ENCODE peak calls at places on chromosome 18, in five cellular contexts. F, A, E, R and L are unnamed samples. For H3K9me3, the result is how much of the 10 kb centered on the place peaks cover.

GRCh38 chr18:12442946-12443345 is 35.2 kb downstream of the PRELID3A start:
- DNase-seq in E (no peak), A (no peak), R (no peak), F (no peak), L (no peak)

GRCh38 chr18:54679318-54680149 is 88.5 kb downstream of the DYNAP start:
- DNase-seq in A (no peak), E (peak), F (no peak), R (no peak), L (peak)

GRCh38 chr18:63440219-63440618 is 17.9 kb upstream of the VPS4B start:
- DNase-seq in E (no peak), A (no peak), F (peak), R (no peak), L (no peak)

GRCh38 chr18:36627616-36628015 is 201.2 kb downstream of the TPGS2 start:
- DNase-seq in E (no peak), F (no peak), R (no peak), A (no peak), L (no peak)

GRCh38 chr18:55768255-55768654 is 180.3 kb upstream of the TCF4 start:
- DNase-seq in A (no peak), R (peak), F (no peak), E (no peak), L (no peak)

GRCh38 chr18:46718501-46719341 is 38.1 kb downstream of the ST8SIA5 start:
- DNase-seq in F (no peak), E (peak), R (no peak), A (no peak), L (no peak)

GRCh38 chr18:60130289-60130688 is 230.5 kb downstream of the PMAIP1 start:
- DNase-seq in A (no peak), E (no peak), F (no peak), R (no peak), L (no peak)

GRCh38 chr18:61606068-61606660 is 272.9 kb downstream of the CDH20 start:
- DNase-seq in F (peak), A (peak), R (peak), E (peak), L (peak)

GRCh38 chr18:52427521-52428175 is 87.7 kb downstream of the DCC start:
- DNase-seq in R (no peak), F (no peak), A (no peak), E (no peak), L (no peak)

GRCh38 chr18:36338420-36338933 is 41.0 kb downstream of the FHOD3 start:
- DNase-seq in F (peak), A (no peak), E (no peak), R (peak), L (no peak)

GRCh38 chr18:3251249-3251962 is 3.8 kb downstream of the MYL12A start:
- DNase-seq in E (no peak), R (no peak), F (no peak), A (no peak), L (peak)

GRCh38 chr18:12922266-12922665 is 25.5 kb upstream of the SEH1L start:
- DNase-seq in F (no peak), R (no peak), A (no peak), E (no peak), L (no peak)

GRCh38 chr18:36309436-36310391 is 12.2 kb downstream of the FHOD3 start:
- DNase-seq in F (no peak), R (peak), A (peak), E (peak), L (no peak)

GRCh38 chr18:58596265-58596681 is 32.6 kb downstream of the ALPK2 start:
- DNase-seq in E (no peak), A (peak), R (no peak), F (peak), L (peak)

GRCh38 chr18:80086281-80086680 is 22.8 kb upstream of the ADNP2 start:
- DNase-seq in F (no peak), A (no peak), R (no peak), E (no peak), L (no peak)
- H3K9me3 ChIP-seq in F (under half), A (under half), R (under half), E (under half), L (under half)

GRCh38 chr18:6648581-6648980 is 80.9 kb upstream of the ARHGAP28 start:
- DNase-seq in R (no peak), F (no peak), E (peak), A (no peak), L (no peak)
- H3K9me3 ChIP-seq in R (under half), F (under half), E (under half), A (under half), L (under half)

DNA sequence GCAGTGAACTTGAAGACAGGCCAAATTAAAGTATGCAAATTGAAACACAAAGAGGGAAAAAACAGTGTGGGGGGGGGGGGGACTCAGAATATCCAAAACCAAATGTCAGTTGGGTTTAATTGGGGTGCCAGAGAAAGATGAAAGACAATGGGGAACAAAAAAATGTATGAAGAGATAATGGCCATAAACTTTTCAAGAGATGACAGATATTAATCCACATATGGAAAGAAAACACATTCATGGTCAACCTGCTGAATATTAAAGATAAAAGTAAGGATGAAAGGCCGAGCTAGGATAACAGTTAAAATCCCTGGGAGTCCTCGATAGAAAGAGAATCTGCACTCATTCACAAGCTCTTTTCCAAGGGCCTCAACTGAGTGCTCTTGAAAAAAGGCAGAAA is 26.6 kb downstream of the SMAD2 start:
- DNase-seq in R (no peak), F (no peak), A (no peak), E (no peak), L (no peak)
- H3K9me3 ChIP-seq in R (under half), F (under half), A (under half), E (under half), L (under half)

GRCh38 chr18:72444756-72445155 is 99.4 kb downstream of the CBLN2 start:
- DNase-seq in R (peak), F (no peak), E (no peak), A (no peak), L (no peak)
- H3K9me3 ChIP-seq in R (under half), F (under half), E (under half), A (under half), L (under half)

GRCh38 chr18:71105994-71106546 is 817.2 kb downstream of the SOCS6 start:
- DNase-seq in E (no peak), F (no peak), R (no peak), A (no peak), L (no peak)

GRCh38 chr18:71105078-71105819 is 816.4 kb downstream of the SOCS6 start:
- DNase-seq in F (no peak), A (no peak), E (peak), R (no peak), L (peak)

GRCh38 chr18:71107220-71107619 is 818.4 kb downstream of the SOCS6 start:
- DNase-seq in A (no peak), F (no peak), R (no peak), E (no peak), L (no peak)
- H3K9me3 ChIP-seq in A (under half), F (under half), R (under half), E (under half), L (under half)

DNA sequence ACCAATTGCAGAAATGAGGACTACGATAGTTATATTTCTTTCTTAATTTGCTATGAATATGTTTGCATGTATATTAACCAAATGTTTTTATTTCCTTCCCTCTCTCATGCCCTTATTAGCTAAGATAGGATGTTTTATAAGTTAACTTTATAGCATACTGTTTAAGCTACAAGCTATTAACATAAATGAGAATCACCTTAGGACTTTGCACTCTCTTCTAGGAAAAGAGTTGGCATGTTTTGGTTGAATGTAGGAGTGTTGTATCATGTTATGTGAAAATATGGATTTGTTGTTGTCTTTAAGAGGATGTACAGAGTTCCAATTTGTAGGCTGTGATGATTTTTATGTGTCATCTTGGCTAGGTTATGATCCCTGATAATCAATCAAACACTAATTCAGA is 467.4 kb upstream of the SETBP1 start:
- DNase-seq in E (no peak), F (no peak), A (no peak), R (no peak), L (no peak)
- H3K9me3 ChIP-seq in E (under half), F (under half), A (under half), R (under half), L (under half)